ENCODE peak calls at places on chromosomes 13 and 19, in ten cellular contexts. V is IMR-90, P is spleen, B is stomach, X is breast epithelium, K is uterus, L is adrenal gland, U is body of pancreas, G is sigmoid colon, F is esophagus squamous epithelium. Q is an unnamed sample. For H3K4me1, the result is how much of the 10 kb centered on the place peaks cover.

GRCh38 chr19:2171349-2172145 is 7.8 kb downstream of the DOT1L start:
- DNase-seq in F (no peak), G (no peak), K (no peak), L (peak), V (peak), P (peak), X (no peak), B (peak), U (peak), Q (no peak)

GRCh38 chr19:56547535-56547934 is 8.8 kb downstream of the ZFP28 start:
- DNase-seq in V (no peak), U (no peak), B (no peak), X (no peak), P (no peak), L (no peak), K (no peak), F (no peak), G (no peak), Q (no peak)

GRCh38 chr19:40735003-40735771 is 15.1 kb downstream of the ACTMAP start:
- DNase-seq in U (no peak), F (no peak), K (no peak), X (no peak), P (no peak), V (no peak), L (no peak), B (no peak), G (no peak), Q (no peak)

GRCh38 chr13:71254384-71254783 is 612.6 kb downstream of the DACH1 start:
- DNase-seq in P (no peak), V (no peak), G (no peak), L (no peak), F (no peak), K (no peak), B (no peak), X (no peak), U (no peak), Q (no peak)

GRCh38 chr19:9075064-9075964 is 11.5 kb upstream of the OR1M1 start:
- DNase-seq in P (no peak), F (peak), K (peak), B (peak), X (peak), G (peak), U (peak), V (peak), L (peak), Q (peak)

GRCh38 chr19:41116261-41116660 is 2.0 kb downstream of the CYP2F1 start:
- DNase-seq in B (peak), X (no peak), V (no peak), U (no peak), K (no peak), G (no peak), P (no peak), F (no peak), L (no peak), Q (no peak)

GRCh38 chr19:6071103-6071485 is 39.2 kb downstream of the RFX2 start:
- DNase-seq in X (peak), L (no peak), V (peak), G (no peak), F (no peak), U (no peak), B (no peak), P (no peak), K (no peak), Q (no peak)

GRCh38 chr19:35657904-35658700 is 8.2 kb upstream of the UPK1A start:
- DNase-seq in K (no peak), L (no peak), U (no peak), F (no peak), G (no peak), P (no peak), B (no peak), V (no peak), X (no peak), Q (no peak)

GRCh38 chr13:80083097-80083429 is 257.9 kb downstream of the SPRY2 start:
- DNase-seq in U (no peak), P (no peak), B (no peak), K (no peak), G (no peak), F (no peak), L (no peak), V (no peak), X (no peak), Q (no peak)

GRCh38 chr13:27264181-27264580 is 6.4 kb upstream of the RASL11A start:
- DNase-seq in X (no peak), K (no peak), U (peak), B (no peak), P (no peak), G (no peak), V (peak), F (no peak), L (peak), Q (no peak)

GRCh38 chr13:42484396-42484795 is 89.6 kb upstream of the TNFSF11 start:
- DNase-seq in G (no peak), U (no peak), K (no peak), B (no peak), F (no peak), P (no peak), L (no peak), X (no peak), V (no peak), Q (no peak)

GRCh38 chr19:47363758-47364529 is 14.8 kb downstream of the DHX34 start:
- DNase-seq in B (no peak), G (no peak), U (no peak), L (no peak), X (no peak), P (peak), K (no peak), V (peak), F (no peak), Q (no peak)

GRCh38 chr13:48316826-48317510 is 13.4 kb downstream of the RB1 start:
- DNase-seq in U (no peak), X (no peak), P (peak), G (no peak), B (no peak), F (no peak), V (no peak), K (no peak), L (no peak), Q (peak)
- H3K4me1 ChIP-seq in U (under half), X (under half), P (under half), G (under half), B (under half), F (under half), V (under half), K (under half), L (under half), Q (under half)

GRCh38 chr19:49924004-49924880 is 4.8 kb upstream of the ATF5 start:
- DNase-seq in X (no peak), L (no peak), K (no peak), P (no peak), G (no peak), F (no peak), V (no peak), U (no peak), B (no peak), Q (no peak)
- TF ChIP-seq POLR2A in X (no peak), L (no peak), K (no peak), P (no peak), G (no peak), F (no peak), V (no peak), U (no peak), B (no peak), Q (no peak)

GRCh38 chr19:51327066-51327985 is 14.6 kb downstream of the VSIG10L start:
- DNase-seq in F (no peak), X (no peak), U (peak), K (no peak), G (no peak), B (peak), L (peak), V (peak), P (peak), Q (no peak)
- TF ChIP-seq CTCF in F (no peak), X (no peak), U (no peak), K (no peak), G (no peak), B (no peak), L (peak), V (peak), P (peak), Q (no peak)

GRCh38 chr13:45339399-45339798 is 1.6 kb downstream of the TPT1 start:
- DNase-seq in F (no peak), L (no peak), X (no peak), B (no peak), P (no peak), G (no peak), V (no peak), K (no peak), U (no peak), Q (no peak)
- H3K4me1 ChIP-seq in F (half or more), L (under half), X (under half), B (half or more), P (half or more), G (half or more), V (under half), K (under half), U (half or more), Q (under half)

GRCh38 chr13:112818040-112818697 is 128.3 kb downstream of the ATP11A start:
- DNase-seq in L (no peak), F (no peak), X (no peak), U (no peak), K (no peak), G (peak), B (peak), P (no peak), V (no peak), Q (no peak)
- TF ChIP-seq POLR2A in L (no peak), F (no peak), X (no peak), U (no peak), K (no peak), G (no peak), B (no peak), P (no peak), V (no peak), Q (no peak)

GRCh38 chr13:103188688-103189326 is 122.6 kb upstream of the SLC10A2 start:
- DNase-seq in K (no peak), V (no peak), U (no peak), X (no peak), L (no peak), P (no peak), F (no peak), G (no peak), B (no peak), Q (no peak)
- TF ChIP-seq CTCF in K (no peak), V (peak), U (peak), X (no peak), L (peak), P (peak), F (peak), G (peak), B (no peak), Q (peak)

GRCh38 chr13:49830721-49831120 is 38.2 kb upstream of the KPNA3 start:
- DNase-seq in G (no peak), V (no peak), X (no peak), L (no peak), P (no peak), U (no peak), K (no peak), F (no peak), B (no peak), Q (no peak)
- H3K4me1 ChIP-seq in G (under half), V (under half), X (under half), L (under half), P (under half), U (under half), K (under half), F (under half), B (under half), Q (under half)

GRCh38 chr13:100461309-100462035 is 127.1 kb downstream of the GGACT start:
- DNase-seq in F (no peak), V (peak), X (no peak), G (no peak), K (no peak), B (no peak), P (no peak), L (no peak), U (no peak), Q (no peak)

GRCh38 chr13:100458673-100459072 is 129.9 kb downstream of the GGACT start:
- DNase-seq in F (no peak), B (no peak), G (no peak), L (no peak), X (no peak), K (no peak), V (no peak), U (no peak), P (no peak), Q (no peak)

GRCh38 chr13:100465558-100465957 is 123.0 kb downstream of the GGACT start:
- DNase-seq in K (no peak), B (no peak), L (no peak), V (no peak), X (no peak), U (no peak), P (no peak), F (no peak), G (no peak), Q (no peak)

GRCh38 chr13:100459747-100460146 is 128.8 kb downstream of the GGACT start:
- DNase-seq in X (no peak), L (no peak), P (no peak), F (no peak), V (no peak), K (no peak), U (no peak), B (no peak), G (no peak), Q (no peak)

DNA sequence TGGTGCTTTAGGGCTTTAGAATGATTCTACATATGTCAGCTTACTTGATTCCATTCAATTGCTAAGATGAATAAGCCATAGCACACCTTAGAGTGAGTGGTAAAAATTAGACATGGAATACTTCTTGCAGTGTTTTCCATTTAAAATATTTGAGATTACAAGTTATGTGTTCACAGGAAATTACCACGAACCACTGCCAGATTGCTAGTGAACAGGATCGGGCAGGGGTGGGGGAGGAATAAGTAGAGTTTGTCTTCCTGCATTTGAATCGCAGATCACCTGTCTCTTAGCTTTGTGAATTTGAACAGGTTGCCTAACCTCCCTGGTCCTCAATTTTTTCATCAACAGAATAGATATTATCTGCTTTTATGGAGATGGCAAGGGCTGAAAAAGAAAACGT is 124.6 kb downstream of the GGACT start:
- DNase-seq in P (no peak), B (no peak), K (no peak), U (no peak), X (no peak), L (no peak), G (no peak), F (no peak), V (no peak), Q (no peak)
- TF ChIP-seq POLR2A in P (no peak), B (no peak), K (no peak), U (no peak), X (no peak), L (no peak), G (no peak), F (no peak), V (no peak), Q (no peak)

GRCh38 chr19:7868671-7869452 is 5.3 kb downstream of the PRR36 start:
- DNase-seq in F (no peak), K (peak), L (peak), X (peak), B (peak), P (peak), G (no peak), V (peak), U (peak), Q (peak)
- TF ChIP-seq CTCF in F (peak), K (peak), L (peak), X (peak), B (no peak), P (peak), G (no peak), V (peak), U (peak), Q (no peak)

Q was measured in thyroid gland.